ENCODE peak calls at places on chromosomes 5 and 9, in six cellular contexts. C is CD8-positive, alpha-beta T cell; V is astrocyte; P is ovary; Z is endodermal cell; G is foreskin fibroblast. J is an unnamed sample.

GRCh38 chr5:115295775-115296129 is 702 bp downstream of the CCDC112 start:
- DNase-seq in C (no peak), V (no peak), P (no peak), Z (no peak), G (no peak), J (no peak)

GRCh38 chr5:129807162-129807814 is 59.4 kb downstream of the MINAR2 start:
- DNase-seq in C (no peak), V (no peak), P (no peak), Z (no peak), G (no peak), J (no peak)

GRCh38 chr5:151691706-151692105 is 5.0 kb upstream of the SPARC start:
- DNase-seq in C (no peak), V (no peak), P (no peak), Z (no peak), G (peak), J (no peak)

GRCh38 chr9:98403715-98404114 is 148.3 kb upstream of the TBC1D2 start:
- DNase-seq in C (no peak), V (no peak), P (no peak), Z (no peak), G (no peak), J (no peak)

GRCh38 chr9:87004016-87004415 is 56.7 kb upstream of the GAS1 start:
- DNase-seq in C (no peak), V (no peak), P (no peak), Z (no peak), G (no peak), J (no peak)

GRCh38 chr5:54440456-54440893 is 15.0 kb upstream of the HSPB3 start:
- DNase-seq in C (no peak), V (no peak), P (no peak), Z (no peak), G (peak), J (peak)

GRCh38 chr5:132788508-132788907 is 11.5 kb upstream of the SEPTIN8 start:
- DNase-seq in C (no peak), V (no peak), P (no peak), Z (no peak), G (no peak), J (no peak)

GRCh38 chr5:129460951-129461815 is 1.1 kb downstream of the ADAMTS19 start:
- DNase-seq in C (no peak), V (peak), P (peak), Z (peak), G (peak), J (peak)

GRCh38 chr9:97889941-97890557 is 32.3 kb downstream of the TRMO start:
- DNase-seq in C (peak), V (no peak), P (no peak), Z (peak), G (peak), J (peak)

GRCh38 chr9:123343428-123344272 is 12.3 kb upstream of the CRB2 start:
- DNase-seq in C (no peak), V (peak), P (no peak), Z (no peak), G (no peak), J (no peak)

GRCh38 chr9:28064241-28064640 is 491.0 kb upstream of the C9orf72 start:
- DNase-seq in C (no peak), V (no peak), P (no peak), Z (no peak), G (no peak), J (no peak)

GRCh38 chr5:167945542-167946384 is 345.7 kb upstream of the WWC1 start:
- DNase-seq in C (no peak), V (peak), P (peak), Z (peak), G (peak), J (peak)

GRCh38 chr5:175464414-175465233 is 13.7 kb upstream of the SFXN1 start:
- DNase-seq in C (peak), V (no peak), P (no peak), Z (peak), G (peak), J (peak)

GRCh38 chr5:135434591-135435466 is 12.3 kb downstream of the DCANP1 start:
- DNase-seq in C (no peak), V (no peak), P (no peak), Z (peak), G (peak), J (peak)

GRCh38 chr9:14348241-14349140 is 34.5 kb upstream of the NFIB start:
- DNase-seq in C (no peak), V (no peak), P (no peak), Z (peak), G (peak), J (peak)

GRCh38 chr9:123401879-123402513 is 46.0 kb downstream of the CRB2 start:
- DNase-seq in C (no peak), V (peak), P (no peak), Z (peak), G (peak), J (peak)

GRCh38 chr9:134707031-134707680 is 65.6 kb downstream of the COL5A1 start:
- DNase-seq in C (no peak), V (peak), P (peak), Z (no peak), G (peak), J (peak)

GRCh38 chr5:72506150-72506549 is 1.1 kb downstream of the ZNF366 start:
- DNase-seq in C (no peak), V (no peak), P (no peak), Z (no peak), G (no peak), J (no peak)

GRCh38 chr5:68544656-68545565 is 329.4 kb downstream of the PIK3R1 start:
- DNase-seq in C (no peak), V (no peak), P (no peak), Z (no peak), G (peak), J (peak)

GRCh38 chr5:91438871-91439270 is 55.8 kb upstream of the ARRDC3 start:
- DNase-seq in C (no peak), V (no peak), P (no peak), Z (peak), G (no peak), J (no peak)

DNA sequence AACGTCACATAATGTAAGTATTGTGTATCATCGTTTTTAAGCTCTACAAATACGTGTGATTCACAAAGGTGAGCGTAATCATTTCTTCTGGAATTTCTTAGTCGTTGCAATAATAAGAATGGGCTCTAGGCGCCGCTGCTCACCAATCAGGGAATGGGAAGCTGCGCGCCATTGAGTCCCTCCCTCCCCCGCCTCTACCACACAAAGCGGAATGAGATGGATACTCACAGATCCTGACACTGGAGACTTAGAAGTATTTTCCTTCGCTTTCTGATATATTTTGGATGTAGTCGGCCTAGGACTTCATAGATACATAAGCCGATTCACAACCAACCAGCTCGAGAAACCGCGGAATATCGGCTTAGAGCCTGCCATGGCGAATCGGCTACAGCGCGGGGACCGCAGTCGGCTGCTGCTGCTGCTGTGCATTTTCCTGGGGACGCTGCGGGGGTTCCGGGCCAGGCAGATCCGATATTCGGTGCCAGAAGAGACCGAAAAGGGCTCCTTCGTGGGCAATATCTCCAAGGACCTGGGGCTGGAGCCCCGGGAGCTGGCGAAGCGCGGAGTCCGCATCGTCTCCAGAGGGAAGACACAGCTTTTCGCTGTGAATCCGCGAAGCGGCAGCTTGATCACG is at the start of gene PCDHGA11:
- DNase-seq in C (no peak), V (peak), P (no peak), Z (peak), G (peak), J (peak)
- H3K4me3 ChIP-seq in C (no peak), V (peak), P (no peak), Z (peak), G (peak), J (peak)

DNA sequence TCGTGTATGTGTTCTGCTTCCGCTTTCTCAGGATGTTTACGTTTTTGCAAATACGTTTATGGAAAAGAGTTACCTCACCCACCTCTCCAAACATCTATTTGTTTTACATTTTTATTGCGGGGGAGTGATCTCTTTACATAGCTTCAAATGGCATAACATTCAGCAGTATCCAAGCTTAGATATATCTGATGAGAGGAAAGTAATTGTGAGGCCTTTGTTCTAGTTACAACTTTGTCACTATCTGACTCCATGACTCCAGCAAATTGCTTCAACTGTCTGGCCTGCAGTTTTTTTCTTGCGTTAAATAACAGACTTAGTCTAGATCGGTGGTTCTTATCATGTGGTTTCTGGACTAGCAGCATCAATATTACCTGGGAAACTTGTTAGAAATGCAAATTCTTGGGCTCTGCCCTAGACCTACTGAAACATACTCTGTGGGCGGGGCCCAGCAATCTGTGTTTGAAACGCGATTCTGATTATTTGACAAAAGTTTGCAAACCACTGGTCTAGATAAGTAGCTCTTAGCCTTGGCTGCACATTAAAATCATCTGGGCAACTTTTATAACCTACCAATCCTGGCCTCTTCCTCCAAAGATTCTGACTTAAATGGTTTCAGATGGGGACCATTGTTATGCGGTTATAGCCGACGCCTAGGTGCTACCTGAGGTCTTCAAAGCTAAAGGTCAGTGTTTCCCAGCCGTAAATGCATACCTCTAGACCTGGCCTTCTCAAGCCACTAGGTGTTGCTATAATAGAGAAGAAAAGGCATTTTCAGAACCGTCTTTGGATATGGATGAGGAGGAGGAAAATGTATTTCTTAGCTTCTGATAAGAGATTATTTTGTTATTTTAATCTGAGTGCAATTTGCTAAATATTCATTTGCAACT is 73.9 kb downstream of the C9orf85 start:
- DNase-seq in C (no peak), V (no peak), P (no peak), Z (peak), G (no peak), J (peak)
- TF ChIP-seq CTCF in C (no peak), V (no peak), P (no peak), Z (peak), G (no peak), J (peak)

GRCh38 chr5:180832638-180833068 is 28.4 kb downstream of the ZFP62 start:
- DNase-seq in C (peak), V (no peak), P (no peak), Z (no peak), G (no peak), J (no peak)

GRCh38 chr5:180830253-180831138 is 27.9 kb upstream of the MGAT1 start:
- DNase-seq in C (peak), V (peak), P (peak), Z (peak), G (no peak), J (no peak)

GRCh38 chr5:180831139-180832080 is 28.8 kb upstream of the MGAT1 start:
- DNase-seq in C (peak), V (peak), P (peak), Z (peak), G (peak), J (peak)

GRCh38 chr5:180825768-180826525 is 23.3 kb upstream of the MGAT1 start:
- DNase-seq in C (no peak), V (peak), P (no peak), Z (no peak), G (peak), J (peak)

DNA sequence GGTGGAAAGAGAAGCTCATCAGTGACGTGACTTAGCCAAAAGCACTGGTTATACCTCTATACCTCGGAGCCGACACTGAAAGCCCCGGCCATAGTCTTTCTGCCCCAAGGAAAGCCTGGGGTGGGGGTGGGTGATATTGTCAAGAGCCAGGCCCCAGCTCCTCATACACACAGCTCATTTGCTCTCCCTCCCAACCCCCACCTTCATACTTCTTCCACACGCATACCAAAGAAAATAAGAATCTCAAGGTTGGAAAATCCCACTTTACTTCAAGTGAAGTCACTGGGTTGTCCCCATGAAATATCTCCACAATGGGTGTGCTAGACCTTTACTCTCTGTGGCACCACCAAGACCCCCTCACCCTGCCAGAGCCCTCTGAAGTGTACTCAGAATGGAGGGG is 27.1 kb upstream of the MGAT1 start:
- DNase-seq in C (no peak), V (no peak), P (no peak), Z (no peak), G (no peak), J (no peak)
- H3K4me3 ChIP-seq in C (peak), V (no peak), P (no peak), Z (peak), G (peak), J (peak)

GRCh38 chr5:18312016-18312415 is 677.8 kb downstream of the TAF11L14 start:
- DNase-seq in C (no peak), V (no peak), P (no peak), Z (no peak), G (no peak), J (no peak)

DNA sequence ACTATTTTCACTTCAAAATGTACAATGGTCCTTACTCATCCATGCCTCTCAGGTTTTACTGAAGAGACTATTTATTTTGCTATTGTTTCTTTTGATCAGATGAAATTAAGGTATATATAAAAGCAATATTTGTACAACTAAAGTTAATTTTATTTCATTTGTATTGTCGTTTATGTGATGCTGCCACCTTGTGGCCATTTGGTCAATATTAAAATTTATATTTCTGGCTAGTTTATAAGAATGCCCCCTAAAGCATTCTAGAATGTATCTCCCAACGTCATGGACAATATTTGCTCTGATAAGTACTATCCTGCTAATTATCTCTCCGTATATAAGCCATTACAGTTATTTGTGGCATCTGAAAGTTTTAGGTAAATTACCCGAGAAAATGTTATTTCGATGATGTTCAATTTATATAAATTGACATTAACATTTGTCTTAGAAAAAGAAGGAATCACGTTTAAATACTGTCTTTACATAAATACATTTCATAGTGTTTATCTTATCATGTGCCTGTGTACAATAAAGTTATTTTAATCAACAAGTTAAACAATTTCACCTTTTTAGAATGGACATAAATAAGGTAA is 680.0 kb downstream of the TAF11L14 start:
- DNase-seq in C (no peak), V (peak), P (no peak), Z (no peak), G (peak), J (peak)
- TF ChIP-seq CTCF in C (peak), V (peak), P (no peak), Z (peak), G (peak), J (peak)

GRCh38 chr5:119341452-119342349 is 14.1 kb upstream of the TNFAIP8 start:
- DNase-seq in C (no peak), V (no peak), P (no peak), Z (no peak), G (no peak), J (no peak)

GRCh38 chr5:119342414-119342813 is 13.4 kb upstream of the TNFAIP8 start:
- DNase-seq in C (no peak), V (no peak), P (no peak), Z (no peak), G (no peak), J (no peak)

GRCh38 chr5:119339965-119340364 is 15.9 kb upstream of the TNFAIP8 start:
- DNase-seq in C (no peak), V (no peak), P (no peak), Z (no peak), G (no peak), J (no peak)

GRCh38 chr5:119339344-119339743 is 16.5 kb upstream of the TNFAIP8 start:
- DNase-seq in C (no peak), V (no peak), P (no peak), Z (no peak), G (no peak), J (no peak)

GRCh38 chr5:119340597-119341218 is 15.1 kb upstream of the TNFAIP8 start:
- DNase-seq in C (peak), V (no peak), P (no peak), Z (no peak), G (no peak), J (peak)
- H3K4me3 ChIP-seq in C (peak), V (no peak), P (no peak), Z (no peak), G (no peak), J (no peak)

GRCh38 chr9:2367970-2368369 is 253.6 kb upstream of the VLDLR start:
- DNase-seq in C (no peak), V (no peak), P (no peak), Z (peak), G (no peak), J (no peak)
- TF ChIP-seq CTCF in C (no peak), V (no peak), P (no peak), Z (peak), G (no peak), J (peak)

J was measured in fibroblast of villous mesenchyme.